ENCODE peak calls at places on chromosome 20, in seven cellular contexts. U is sciatic nerve; I is stimulated activated effector memory CD8-positive, alpha-beta T cell treated with anti-CD3 and anti-CD28 coated beads, Interleukin-12 subunit alpha, Interleukin-12 subunit beta, amount 100 ng/mL, for 72 hours; T is lung; B is heart right ventricle; C is activated CD8-positive, alpha-beta T cell treated with anti-CD3 and anti-CD28 coated beads for 36 hours; N is memory B cell. E is an unnamed sample.

GRCh38 chr20:34541264-34541901 is 17.1 kb upstream of the MAP1LC3A start:
- ATAC-seq in C (no peak), U (no peak), N (peak), T (no peak), I (peak), B (no peak), E (peak)

GRCh38 chr20:45752747-45753146 is 30.6 kb downstream of the SPINT4 start:
- ATAC-seq in B (no peak), I (peak), U (no peak), T (no peak), N (no peak), C (peak), E (peak)

GRCh38 chr20:9235518-9235917 is 166.6 kb downstream of the PLCB4 start:
- ATAC-seq in T (no peak), C (no peak), B (no peak), N (no peak), I (no peak), U (no peak), E (no peak)

GRCh38 chr20:32763202-32763999 is 1.2 kb downstream of the DNMT3B start:
- ATAC-seq in U (peak), C (no peak), T (no peak), N (peak), B (peak), I (no peak), E (no peak)

GRCh38 chr20:23541330-23541729 is 27.0 kb downstream of the CST9L start:
- ATAC-seq in B (no peak), C (no peak), T (no peak), U (peak), I (no peak), N (no peak), E (no peak)

GRCh38 chr20:43844778-43845614 is 69.7 kb upstream of the TOX2 start:
- ATAC-seq in U (no peak), T (no peak), I (peak), C (peak), B (no peak), N (no peak), E (peak)

GRCh38 chr20:64062276-64062595 is 762 bp upstream of the TCEA2 start:
- ATAC-seq in I (no peak), B (peak), N (no peak), U (peak), T (no peak), C (no peak), E (no peak)

GRCh38 chr20:43442310-43442880 is 15.3 kb upstream of the SRSF6 start:
- ATAC-seq in B (no peak), T (no peak), N (no peak), I (no peak), U (no peak), C (no peak), E (no peak)

GRCh38 chr20:2741881-2742280 is 49.3 kb downstream of the EBF4 start:
- ATAC-seq in C (peak), B (no peak), I (no peak), U (no peak), N (no peak), T (no peak), E (peak)

E was measured in activated T-helper 17 cell treated with anti-CD3 and anti-CD28 coated beads, Interleukin-2, amount 50 U/mL, for 72 hours.